ENCODE peak calls at places on chromosomes 6 and 20, in four cellular contexts. C is bronchial epithelial cell, U is neural crest cell, W is fibroblast of the aortic adventitia. Q is an unnamed sample.

GRCh38 chr6:6622557-6622956 is 34.0 kb downstream of the LY86 start:
- DNase-seq in C (no peak), U (no peak), W (no peak), Q (no peak)

GRCh38 chr6:106069478-106069877 is 16.7 kb upstream of the PRDM1 start:
- DNase-seq in C (peak; percentile 67), U (no peak), W (peak; percentile 93), Q (peak; percentile 95)

GRCh38 chr6:5671604-5672559 is 334.8 kb downstream of the NRN1 start:
- DNase-seq in C (no peak), U (no peak), W (no peak), Q (no peak)

GRCh38 chr20:16407251-16408067 is 165.8 kb downstream of the KIF16B start:
- DNase-seq in C (no peak), U (no peak), W (peak; percentile 51), Q (no peak)

GRCh38 chr20:63641146-63641791 is 12.0 kb downstream of the STMN3 start:
- DNase-seq in C (peak; percentile 21), U (no peak), W (no peak), Q (no peak)

GRCh38 chr6:43355862-43356590 is 13.4 kb downstream of the ZNF318 start:
- DNase-seq in C (peak; percentile 15), U (no peak), W (peak; percentile 42), Q (no peak)

GRCh38 chr20:53981130-53981529 is 89.3 kb downstream of the BCAS1 start:
- DNase-seq in C (no peak), U (no peak), W (no peak), Q (no peak)

GRCh38 chr6:105645958-105646357 is 243.1 kb upstream of the PREP start:
- DNase-seq in C (no peak), U (no peak), W (no peak), Q (no peak)

GRCh38 chr6:168558686-168559085 is 117.7 kb downstream of the SMOC2 start:
- DNase-seq in C (no peak), U (no peak), W (no peak), Q (no peak)

GRCh38 chr6:48032156-48032555 is 78.8 kb downstream of the PTCHD4 start:
- DNase-seq in C (peak; percentile 77), U (no peak), W (peak; percentile 80), Q (peak; percentile 57)

GRCh38 chr6:106133040-106133439 is 46.9 kb downstream of the PRDM1 start:
- DNase-seq in C (no peak), U (no peak), W (no peak), Q (no peak)

GRCh38 chr6:154579046-154579823 is 68.8 kb upstream of the CNKSR3 start:
- DNase-seq in C (peak; percentile 66), U (no peak), W (no peak), Q (no peak)

GRCh38 chr6:17475845-17476244 is 82.5 kb downstream of the CAP2 start:
- DNase-seq in C (no peak), U (no peak), W (no peak), Q (no peak)

GRCh38 chr6:42978487-42978792 is 541 bp downstream of the PEX6 start:
- DNase-seq in C (no peak), U (peak; percentile 25), W (no peak), Q (peak; percentile 47)

GRCh38 chr6:87907521-87907920 is 140.1 kb upstream of the SPACA1 start:
- DNase-seq in C (peak; percentile 43), U (no peak), W (peak; percentile 48), Q (peak; percentile 73)

GRCh38 chr20:17571967-17572638 is 2.2 kb downstream of the DSTN start:
- DNase-seq in C (peak; percentile 59), U (no peak), W (no peak), Q (peak; percentile 14)

GRCh38 chr6:159693894-159694545 is 979 bp upstream of the SOD2 start:
- DNase-seq in C (peak; percentile 91), U (no peak), W (no peak), Q (peak; percentile 87)

GRCh38 chr6:149890629-149891045 is 7.3 kb downstream of the RAET1E start:
- DNase-seq in C (peak; percentile 95), U (no peak), W (no peak), Q (peak; percentile 79)

GRCh38 chr6:170135821-170136471 is 154.9 kb downstream of the DLL1 start:
- DNase-seq in C (no peak), U (no peak), W (no peak), Q (no peak)

GRCh38 chr6:106702451-106703110 is 73.2 kb downstream of the QRSL1 start:
- DNase-seq in C (no peak), U (no peak), W (no peak), Q (no peak)

DNA sequence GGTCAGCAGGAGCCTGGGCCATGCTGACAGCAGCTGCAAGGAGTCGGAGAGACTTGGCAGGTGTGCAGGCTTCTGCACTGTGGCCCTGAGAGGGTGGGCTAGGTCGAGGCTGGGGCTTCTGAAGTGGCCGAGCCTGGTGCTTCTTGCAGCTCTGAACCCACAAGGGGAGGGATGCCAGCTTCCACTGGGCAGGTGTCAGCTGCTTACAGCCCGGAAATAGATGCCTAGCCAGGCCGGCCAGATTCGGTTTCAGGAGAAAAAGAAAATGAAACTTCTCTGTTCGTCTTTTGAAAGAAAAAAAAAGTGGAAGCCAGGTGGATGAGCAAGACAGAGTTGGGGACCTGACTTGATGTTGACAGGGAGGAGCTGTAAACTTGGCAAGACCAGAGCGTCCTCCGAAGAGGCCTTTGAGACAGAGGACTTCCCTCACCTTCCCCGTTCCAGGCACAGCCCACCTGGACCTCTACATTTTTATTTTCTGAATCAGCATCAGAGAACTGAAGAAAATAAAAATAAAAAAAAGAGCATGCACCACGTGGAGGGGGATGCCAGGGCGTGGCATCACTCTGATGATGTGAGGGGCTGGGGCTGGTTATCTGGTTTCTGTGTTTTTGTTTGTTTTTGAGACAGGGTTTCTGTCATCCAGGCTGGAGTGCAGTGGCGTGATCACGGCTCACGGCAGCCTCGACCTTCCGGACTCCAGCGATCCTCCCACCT is at the start of gene ZBP1:
- DNase-seq in C (no peak), U (no peak), W (no peak), Q (no peak)
- TF ChIP-seq CTCF in C (no peak), U (no peak), W (no peak), Q (no peak)

DNA sequence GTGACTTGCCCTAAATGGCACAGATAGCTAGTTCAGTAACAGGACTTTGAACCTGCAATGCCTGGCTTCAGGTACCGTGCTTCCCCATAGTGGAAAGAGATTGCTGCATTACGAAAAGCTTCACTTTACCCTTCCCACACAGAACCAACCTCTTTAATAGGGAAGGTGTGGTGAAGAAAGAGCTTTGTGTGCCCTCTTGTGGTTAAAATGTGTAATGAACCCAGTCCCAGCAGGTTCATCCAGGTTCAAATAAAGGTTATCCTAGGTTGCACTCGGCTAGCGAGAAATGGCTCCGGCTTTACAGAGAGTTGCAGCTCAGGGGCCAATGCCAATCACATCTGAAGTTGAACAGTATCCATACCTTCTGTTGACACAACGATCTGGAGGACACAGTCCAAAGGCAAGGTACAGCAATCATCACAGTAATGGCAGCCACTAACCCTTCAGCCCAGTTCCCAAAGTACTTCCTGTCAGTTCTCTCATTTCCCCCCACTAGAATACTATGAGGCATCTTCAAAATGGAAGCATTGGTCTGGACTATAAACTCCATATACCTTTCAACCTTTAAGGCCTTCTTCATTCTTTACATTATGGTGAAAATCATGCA is 3.0 kb downstream of the DEFB115 start:
- DNase-seq in C (peak; percentile 21), U (no peak), W (no peak), Q (peak; percentile 27)
- TF ChIP-seq CTCF in C (peak; percentile 43), U (peak; percentile 50), W (no peak), Q (peak; percentile 58)

GRCh38 chr20:48011025-48011424 is 225.7 kb upstream of the SULF2 start:
- DNase-seq in C (no peak), U (no peak), W (no peak), Q (no peak)

GRCh38 chr20:48015136-48015925 is 230.1 kb upstream of the SULF2 start:
- DNase-seq in C (no peak), U (no peak), W (peak; percentile 46), Q (no peak)

GRCh38 chr20:48010623-48011022 is 225.3 kb upstream of the SULF2 start:
- DNase-seq in C (no peak), U (no peak), W (no peak), Q (no peak)

GRCh38 chr20:48008850-48009535 is 223.7 kb upstream of the SULF2 start:
- DNase-seq in C (no peak), U (no peak), W (peak; percentile 33), Q (no peak)

GRCh38 chr20:48012401-48012974 is 227.2 kb upstream of the SULF2 start:
- DNase-seq in C (peak; percentile 75), U (no peak), W (peak; percentile 65), Q (peak; percentile 57)
- TF ChIP-seq CTCF in C (peak; percentile 46), U (peak; percentile 26), W (peak; percentile 9), Q (peak; percentile 28)

DNA sequence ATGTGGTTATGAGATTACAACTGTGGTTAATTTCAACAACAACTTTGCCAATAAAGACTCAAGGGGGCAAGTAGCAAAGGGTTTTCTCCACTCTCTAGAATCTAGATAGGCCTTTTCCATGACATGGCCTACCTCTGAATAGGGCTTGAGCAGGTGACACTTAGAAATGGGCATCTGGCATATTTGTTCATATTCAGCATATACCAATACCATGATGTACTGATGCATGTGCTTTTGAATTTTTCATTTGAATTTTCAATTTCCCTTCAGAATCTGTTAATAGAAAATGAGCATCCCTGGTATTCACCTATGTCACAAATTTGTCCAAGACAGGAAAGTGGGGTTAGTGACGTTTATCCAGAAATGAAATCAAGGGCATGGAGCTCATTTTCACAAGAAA is 757.5 kb upstream of the NRSN1 start:
- DNase-seq in C (no peak), U (no peak), W (no peak), Q (no peak)
- TF ChIP-seq CTCF in C (no peak), U (no peak), W (no peak), Q (no peak)

GRCh38 chr20:60976913-60977312 is 275.1 kb upstream of the CDH4 start:
- DNase-seq in C (no peak), U (no peak), W (no peak), Q (no peak)
- TF ChIP-seq CTCF in C (no peak), U (no peak), W (no peak), Q (no peak)

Q was measured in MCF 10A.